ENCODE peak calls at places on chromosomes 1 and 21, in seven cellular contexts. B, G, L, D, K, Y and E are unnamed samples.

GRCh38 chr1:52867060-52867845 is 24.7 kb downstream of the ZYG11A start:
- DNase-seq in B (no peak), G (peak), L (no peak), D (no peak), K (no peak), Y (no peak), E (peak)

GRCh38 chr21:26939532-26940181 is 27.2 kb downstream of the ADAMTS5 start:
- DNase-seq in B (no peak), G (no peak), L (no peak), D (no peak), K (no peak), Y (no peak), E (no peak)

GRCh38 chr1:155184835-155185782 is 11.5 kb downstream of the TRIM46 start:
- DNase-seq in B (no peak), G (peak), L (no peak), D (no peak), K (peak), Y (no peak), E (no peak)

GRCh38 chr21:39184050-39184980 is 1.1 kb upstream of the PSMG1 start:
- DNase-seq in B (no peak), G (no peak), L (no peak), D (peak), K (no peak), Y (no peak), E (no peak)

GRCh38 chr1:84271452-84272273 is 29.8 kb upstream of the SAMD13 start:
- DNase-seq in B (no peak), G (peak), L (no peak), D (no peak), K (no peak), Y (no peak), E (no peak)

GRCh38 chr1:218823291-218823900 is 350.3 kb upstream of the LYPLAL1 start:
- DNase-seq in B (peak), G (no peak), L (no peak), D (no peak), K (no peak), Y (no peak), E (no peak)

GRCh38 chr1:154972517-154973343 is 1.8 kb upstream of the CKS1B start:
- DNase-seq in B (peak), G (no peak), L (peak), D (peak), K (no peak), Y (peak), E (peak)

GRCh38 chr1:111620412-111620971 is 903 bp downstream of the RAP1A start:
- DNase-seq in B (no peak), G (no peak), L (no peak), D (peak), K (no peak), Y (no peak), E (no peak)

GRCh38 chr1:95018602-95019369 is 54.0 kb downstream of the ALG14 start:
- DNase-seq in B (no peak), G (no peak), L (no peak), D (no peak), K (no peak), Y (no peak), E (no peak)

GRCh38 chr1:104874044-104874443 is 1124.3 kb downstream of the AMY1C start:
- DNase-seq in B (no peak), G (no peak), L (no peak), D (no peak), K (no peak), Y (no peak), E (no peak)

GRCh38 chr1:192807968-192808587 is 761 bp upstream of the RGS2 start:
- DNase-seq in B (no peak), G (no peak), L (no peak), D (no peak), K (no peak), Y (no peak), E (no peak)

GRCh38 chr21:44834951-44835646 is 17.2 kb upstream of the SUMO3 start:
- DNase-seq in B (no peak), G (no peak), L (no peak), D (peak), K (no peak), Y (no peak), E (no peak)

GRCh38 chr1:119587328-119587727 is 60.7 kb downstream of the ZNF697 start:
- DNase-seq in B (no peak), G (no peak), L (no peak), D (no peak), K (no peak), Y (peak), E (no peak)

GRCh38 chr1:53377438-53377841 is 49.6 kb upstream of the LRP8 start:
- DNase-seq in B (no peak), G (no peak), L (no peak), D (no peak), K (no peak), Y (no peak), E (no peak)

GRCh38 chr1:112057736-112058135 is 68.3 kb upstream of the KCND3 start:
- DNase-seq in B (no peak), G (no peak), L (no peak), D (no peak), K (peak), Y (no peak), E (no peak)

GRCh38 chr1:218380125-218380977 is 35.2 kb downstream of the TGFB2 start:
- DNase-seq in B (no peak), G (no peak), L (no peak), D (no peak), K (no peak), Y (peak), E (peak)

GRCh38 chr1:98018074-98018473 is 97.2 kb upstream of the DPYD start:
- DNase-seq in B (no peak), G (no peak), L (no peak), D (no peak), K (no peak), Y (no peak), E (no peak)

GRCh38 chr21:17513214-17514123 is 626 bp downstream of the CXADR start:
- DNase-seq in B (no peak), G (no peak), L (no peak), D (no peak), K (peak), Y (peak), E (no peak)

GRCh38 chr1:28437924-28438699 is 67.7 kb upstream of the RCC1 start:
- DNase-seq in B (peak), G (no peak), L (peak), D (peak), K (peak), Y (peak), E (peak)

DNA sequence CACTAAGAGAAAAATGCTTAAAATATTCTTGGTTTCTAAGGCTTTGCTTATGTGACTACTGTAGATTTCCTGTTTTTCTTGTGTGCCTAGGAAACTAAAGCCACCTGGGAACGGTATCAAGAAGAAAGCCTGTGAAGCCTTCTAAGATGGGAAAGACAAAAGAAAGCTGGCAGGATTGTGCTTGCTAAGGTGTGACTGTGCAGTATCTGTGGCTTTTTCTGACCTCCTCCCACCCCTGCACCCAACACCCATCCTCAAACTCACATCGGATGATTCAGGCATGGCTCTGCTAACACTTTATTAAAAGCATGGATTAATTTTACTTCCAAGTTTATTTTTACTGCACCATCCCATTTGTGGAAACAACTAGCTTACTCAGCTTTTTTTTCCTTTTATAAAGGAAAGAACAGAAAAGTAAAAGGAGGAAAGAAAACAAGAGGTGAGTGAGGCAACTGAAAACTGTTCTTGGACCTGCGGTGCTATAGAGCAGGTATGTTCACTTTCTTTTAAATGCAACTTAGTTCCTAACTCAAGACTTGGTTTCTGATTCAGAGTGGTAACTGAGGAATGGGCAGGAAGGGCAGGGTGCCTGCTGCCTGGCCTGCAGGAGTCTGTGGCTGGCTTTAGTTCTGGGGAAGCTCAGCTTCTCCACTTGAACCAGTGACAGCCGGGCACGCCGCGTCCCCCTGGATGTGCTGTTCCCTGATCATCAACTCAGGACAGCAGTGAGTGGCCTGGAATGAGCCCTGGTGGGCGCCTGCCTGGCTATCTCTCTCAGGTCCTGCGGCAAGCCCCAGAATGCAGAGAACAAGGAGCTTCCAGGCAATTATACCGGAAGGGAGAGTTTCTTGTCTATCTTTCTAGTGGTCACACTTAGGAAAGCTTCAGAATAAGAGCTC is at the start of gene GBP6:
- DNase-seq in B (no peak), G (no peak), L (no peak), D (no peak), K (peak), Y (no peak), E (no peak)
- TF ChIP-seq JUND in B (no peak), G (no peak), L (no peak), D (no peak), K (no peak), Y (no peak), E (no peak)

DNA sequence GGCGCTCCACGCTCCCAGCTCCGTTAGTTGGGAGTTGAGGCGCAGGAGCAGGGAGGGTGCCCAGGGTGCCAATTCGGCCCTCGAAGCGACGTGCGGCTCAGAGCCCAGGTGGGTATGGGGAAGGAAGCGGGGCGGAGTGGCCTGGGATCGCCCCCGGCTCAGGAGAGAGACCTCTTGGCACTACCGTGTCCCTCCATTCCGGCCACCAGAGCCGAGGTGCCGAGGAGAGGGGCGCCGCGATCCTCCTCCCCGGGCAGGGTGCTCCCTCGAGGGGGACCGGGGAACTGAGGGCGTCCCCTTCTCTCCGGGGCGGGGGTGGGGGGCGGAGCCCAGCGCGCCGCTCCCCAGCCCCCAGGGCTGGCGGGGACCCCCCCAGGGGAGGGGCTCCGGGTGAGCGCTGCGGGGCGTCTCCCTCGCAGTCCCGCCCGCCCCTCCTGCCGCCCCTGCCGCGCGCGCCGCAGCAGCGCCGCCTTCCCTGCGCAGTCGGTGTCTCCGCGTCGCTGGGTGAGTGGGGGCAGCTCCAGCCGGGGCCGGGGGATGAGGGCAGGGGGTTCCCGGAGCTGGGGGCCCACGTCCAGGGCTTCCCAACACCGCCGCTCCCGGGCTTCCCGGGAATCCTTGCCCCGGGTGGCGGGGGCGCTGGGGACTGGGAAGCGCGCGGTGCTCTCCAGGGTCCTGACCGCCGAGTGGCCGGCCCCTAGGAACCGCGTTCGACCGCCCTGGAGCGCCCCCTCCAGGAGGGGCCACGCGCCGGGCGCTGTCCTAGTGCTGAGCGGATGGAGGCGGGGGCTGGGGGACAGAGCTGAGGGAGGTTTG is at the start of gene HPCA:
- DNase-seq in B (no peak), G (no peak), L (no peak), D (peak), K (peak), Y (peak), E (no peak)
- TF ChIP-seq JUND in B (no peak), G (no peak), L (peak), D (peak), K (no peak), Y (peak), E (no peak)

GRCh38 chr1:39394598-39394997 is 96.8 kb upstream of the BMP8A start:
- DNase-seq in B (peak), G (no peak), L (no peak), D (no peak), K (no peak), Y (no peak), E (no peak)
- TF ChIP-seq JUND in B (peak), G (no peak), L (no peak), D (peak), K (no peak), Y (no peak), E (no peak)

GRCh38 chr1:47439151-47440051 is 1.6 kb downstream of the FOXD2 start:
- DNase-seq in B (no peak), G (no peak), L (no peak), D (no peak), K (peak), Y (no peak), E (peak)
- TF ChIP-seq JUND in B (no peak), G (no peak), L (no peak), D (no peak), K (no peak), Y (no peak), E (no peak)

GRCh38 chr1:43366179-43366578 is 1.6 kb downstream of the ELOVL1 start:
- DNase-seq in B (no peak), G (no peak), L (no peak), D (peak), K (no peak), Y (no peak), E (peak)

GRCh38 chr1:43363935-43364525 is 3.8 kb downstream of the ELOVL1 start:
- DNase-seq in B (no peak), G (no peak), L (no peak), D (no peak), K (no peak), Y (no peak), E (no peak)

GRCh38 chr1:43360616-43361015 is 1.8 kb downstream of the CDC20 start:
- DNase-seq in B (no peak), G (no peak), L (no peak), D (peak), K (no peak), Y (no peak), E (no peak)

GRCh38 chr1:43365678-43366077 is 2.1 kb downstream of the ELOVL1 start:
- DNase-seq in B (no peak), G (no peak), L (no peak), D (no peak), K (no peak), Y (no peak), E (no peak)

GRCh38 chr1:43363283-43363934 is 4.4 kb downstream of the ELOVL1 start:
- DNase-seq in B (no peak), G (no peak), L (no peak), D (peak), K (no peak), Y (no peak), E (peak)
- TF ChIP-seq JUND in B (no peak), G (no peak), L (no peak), D (no peak), K (peak), Y (no peak), E (no peak)

DNA sequence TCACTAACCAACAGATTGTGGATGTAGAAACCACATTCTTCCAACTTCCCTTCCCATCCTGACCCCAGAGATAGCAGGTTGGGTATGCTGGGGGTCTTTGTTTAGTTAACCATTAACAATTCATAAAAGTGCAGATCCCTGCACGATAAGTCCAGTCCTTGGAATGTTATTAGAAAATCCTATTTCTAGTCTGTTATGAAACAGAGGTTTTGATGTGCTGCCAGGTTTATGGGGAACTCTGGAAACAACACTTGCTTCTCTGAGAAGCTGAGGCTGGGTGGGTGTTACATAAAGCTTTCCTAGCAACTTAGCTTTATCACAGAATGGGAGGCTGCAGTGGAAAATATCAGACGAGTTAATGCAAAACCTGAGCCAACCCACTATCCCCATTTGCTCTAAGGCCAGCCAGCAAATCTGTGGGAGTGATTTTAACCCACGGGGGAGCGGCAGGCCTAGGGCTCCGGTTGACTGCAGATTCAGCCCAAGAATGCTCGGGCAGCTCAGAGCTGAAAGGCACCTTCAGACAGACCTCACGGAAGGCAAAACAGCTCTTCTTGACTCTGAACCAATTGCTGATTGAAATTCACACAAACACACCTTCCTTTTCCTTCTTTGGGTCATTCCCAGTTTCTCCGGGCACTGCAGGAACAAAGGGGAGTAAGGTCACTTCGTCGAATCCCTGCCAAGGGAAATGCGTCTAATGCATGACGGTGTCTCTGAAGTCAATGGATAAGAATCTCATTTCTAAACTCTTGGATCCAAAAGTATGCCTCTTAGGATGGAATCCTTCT is 111.7 kb upstream of the IRF2BP2 start:
- DNase-seq in B (no peak), G (no peak), L (no peak), D (peak), K (no peak), Y (peak), E (no peak)
- TF ChIP-seq JUND in B (no peak), G (no peak), L (no peak), D (no peak), K (peak), Y (no peak), E (no peak)

GRCh38 chr1:44826375-44827196 is 16.5 kb downstream of the PTCH2 start:
- DNase-seq in B (no peak), G (no peak), L (no peak), D (peak), K (peak), Y (peak), E (no peak)
- TF ChIP-seq JUND in B (no peak), G (no peak), L (no peak), D (no peak), K (no peak), Y (peak), E (no peak)

GRCh38 chr1:195934839-195935557 is 673.2 kb downstream of the KCNT2 start:
- DNase-seq in B (no peak), G (no peak), L (no peak), D (no peak), K (peak), Y (no peak), E (no peak)

GRCh38 chr1:195941314-195941713 is 666.9 kb downstream of the KCNT2 start:
- DNase-seq in B (no peak), G (no peak), L (no peak), D (no peak), K (no peak), Y (no peak), E (no peak)

DNA sequence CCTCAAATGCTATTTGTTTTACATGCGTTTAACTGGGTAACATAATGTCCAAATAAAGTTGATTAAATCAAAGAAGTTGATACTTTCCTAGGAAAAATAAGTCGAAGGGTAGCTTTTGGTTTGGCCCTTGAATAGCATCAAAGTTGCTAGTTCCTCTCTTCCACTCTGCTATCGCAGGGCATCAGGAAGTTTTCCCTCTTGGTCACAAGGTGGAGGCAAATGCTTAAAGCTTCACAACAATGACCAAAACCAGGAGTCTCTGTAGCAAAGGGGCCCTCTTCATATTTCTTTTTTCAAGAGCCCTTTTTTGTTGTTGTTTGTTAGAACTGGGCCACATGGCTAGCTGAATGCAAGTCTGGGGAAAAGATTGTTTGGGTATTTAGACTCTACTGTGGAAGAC is 668.4 kb downstream of the KCNT2 start:
- DNase-seq in B (no peak), G (no peak), L (peak), D (peak), K (no peak), Y (no peak), E (peak)
- TF ChIP-seq JUND in B (no peak), G (no peak), L (no peak), D (no peak), K (no peak), Y (no peak), E (no peak)